ENCODE peak calls at places on chromosomes 7 and 10, in eight cellular contexts. B is GM23338; O is lung; V is mesothelial cell of epicardium; N is hepatocyte; H is fibroblast of lung; X is RWPE2; E is CD8-positive, alpha-beta T cell. L is an unnamed sample.

GRCh38 chr10:100009283-100009792 is 409 bp downstream of the DNMBP start:
- DNase-seq in O (no peak), E (no peak), N (peak), B (no peak), X (no peak), H (peak), V (no peak), L (no peak)

GRCh38 chr10:73810735-73811465 is 498 bp downstream of the NDST2 start:
- DNase-seq in N (peak), B (peak), X (no peak), V (no peak), E (peak), O (peak), H (no peak), L (peak)

GRCh38 chr7:72098812-72099211 is 313.3 kb downstream of the CALN1 start:
- DNase-seq in V (peak), B (no peak), X (no peak), N (peak), H (no peak), O (no peak), E (no peak), L (no peak)

GRCh38 chr7:2734761-2735571 is 47.0 kb downstream of the AMZ1 start:
- DNase-seq in N (no peak), V (no peak), X (no peak), E (no peak), O (no peak), H (no peak), B (no peak), L (no peak)

GRCh38 chr10:125064681-125065492 is 95.5 kb downstream of the CTBP2 start:
- DNase-seq in B (peak), H (no peak), O (no peak), V (no peak), N (peak), E (peak), X (no peak), L (peak)

GRCh38 chr7:30893357-30893756 is 18.3 kb upstream of the AQP1 start:
- DNase-seq in B (no peak), V (no peak), O (no peak), H (peak), N (no peak), X (no peak), E (no peak), L (no peak)

GRCh38 chr7:46109447-46109846 is 188.4 kb upstream of the IGFBP3 start:
- DNase-seq in X (no peak), H (no peak), V (no peak), B (no peak), N (no peak), O (no peak), E (no peak), L (no peak)

GRCh38 chr7:3733541-3734140 is 432.6 kb downstream of the SDK1 start:
- DNase-seq in N (no peak), O (no peak), B (no peak), V (no peak), H (peak), E (no peak), X (no peak), L (no peak)

GRCh38 chr7:16803881-16804673 is 722 bp downstream of the AGR2 start:
- DNase-seq in X (no peak), N (no peak), E (no peak), O (no peak), V (no peak), H (no peak), B (no peak), L (no peak)

GRCh38 chr7:70717553-70718248 is 414.2 kb upstream of the GALNT17 start:
- DNase-seq in X (no peak), N (no peak), H (no peak), B (no peak), V (no peak), O (no peak), E (no peak), L (no peak)

GRCh38 chr10:29212597-29212996 is 76.3 kb upstream of the LYZL1 start:
- DNase-seq in E (no peak), H (no peak), B (no peak), N (no peak), V (no peak), X (no peak), O (no peak), L (no peak)

GRCh38 chr7:104240400-104240799 is 32.6 kb upstream of the ORC5 start:
- DNase-seq in V (no peak), H (no peak), B (no peak), O (no peak), E (no peak), N (no peak), X (no peak), L (no peak)

GRCh38 chr10:119786117-119786769 is 60.4 kb downstream of the INPP5F start:
- DNase-seq in B (peak), O (no peak), N (peak), H (peak), X (no peak), V (no peak), E (no peak), L (no peak)

GRCh38 chr7:128210590-128211570 is 30.2 kb upstream of the LEP start:
- DNase-seq in H (no peak), N (no peak), V (no peak), B (no peak), E (no peak), X (no peak), O (no peak), L (no peak)

GRCh38 chr7:132009778-132010177 is 453.4 kb upstream of the PODXL start:
- DNase-seq in V (no peak), E (no peak), B (no peak), O (no peak), N (no peak), X (no peak), H (no peak), L (no peak)

GRCh38 chr10:69124558-69125121 is 662 bp downstream of the VPS26A start:
- DNase-seq in H (peak), B (peak), N (peak), E (peak), O (peak), X (no peak), V (no peak), L (peak)

GRCh38 chr7:40604601-40605438 is 470.0 kb downstream of the SUGCT start:
- DNase-seq in X (no peak), E (no peak), N (peak), V (peak), O (peak), B (peak), H (peak), L (peak)

GRCh38 chr10:1048349-1048731 is 579 bp downstream of the IDI1 start:
- DNase-seq in H (peak), E (peak), B (no peak), N (no peak), V (no peak), O (no peak), X (no peak), L (no peak)

GRCh38 chr7:35647171-35647574 is 47.8 kb downstream of the HERPUD2 start:
- DNase-seq in X (no peak), H (peak), B (peak), N (peak), O (no peak), E (no peak), V (no peak), L (no peak)

GRCh38 chr7:128356546-128357365 is 4.7 kb downstream of the PRRT4 start:
- DNase-seq in X (no peak), O (no peak), H (no peak), N (no peak), B (no peak), E (no peak), V (no peak), L (no peak)

GRCh38 chr10:64093946-64094560 is 572.9 kb downstream of the REEP3 start:
- DNase-seq in N (no peak), O (no peak), B (no peak), V (no peak), X (no peak), E (no peak), H (no peak), L (no peak)

GRCh38 chr7:400901-401485 is 111.0 kb downstream of the FOXL3 start:
- DNase-seq in X (peak), E (no peak), B (no peak), N (no peak), V (no peak), O (no peak), H (no peak), L (no peak)

GRCh38 chr10:35386594-35387174 is 50.4 kb downstream of the CCNY start:
- DNase-seq in O (no peak), N (peak), B (no peak), H (peak), V (no peak), E (no peak), X (no peak), L (no peak)

GRCh38 chr7:106779877-106780276 is 85.2 kb upstream of the PIK3CG start:
- DNase-seq in V (no peak), E (no peak), H (no peak), B (peak), O (no peak), X (no peak), N (peak), L (no peak)

GRCh38 chr7:31106303-31107105 is 54.4 kb downstream of the ADCYAP1R1 start:
- DNase-seq in H (no peak), B (no peak), E (no peak), O (no peak), X (peak), V (no peak), N (no peak), L (peak)

GRCh38 chr10:43265799-43266721 is 805 bp downstream of the RASGEF1A start:
- DNase-seq in B (peak), E (peak), N (peak), V (no peak), O (no peak), H (no peak), X (peak), L (peak)

GRCh38 chr10:70193391-70193844 is 23.1 kb upstream of the SAR1A start:
- DNase-seq in E (no peak), H (peak), O (no peak), X (no peak), B (no peak), N (peak), V (no peak), L (no peak)

GRCh38 chr10:30825022-30825421 is 195.5 kb upstream of the LYZL2 start:
- DNase-seq in H (no peak), E (no peak), O (no peak), V (no peak), B (no peak), N (no peak), X (no peak), L (no peak)

GRCh38 chr10:70512149-70512611 is 33.6 kb downstream of the PALD1 start:
- DNase-seq in H (peak), O (no peak), V (no peak), B (no peak), X (no peak), N (no peak), E (no peak), L (no peak)

GRCh38 chr10:28910960-28911359 is 233.6 kb downstream of the BAMBI start:
- DNase-seq in X (no peak), N (no peak), H (peak), O (no peak), V (no peak), E (no peak), B (no peak), L (no peak)

DNA sequence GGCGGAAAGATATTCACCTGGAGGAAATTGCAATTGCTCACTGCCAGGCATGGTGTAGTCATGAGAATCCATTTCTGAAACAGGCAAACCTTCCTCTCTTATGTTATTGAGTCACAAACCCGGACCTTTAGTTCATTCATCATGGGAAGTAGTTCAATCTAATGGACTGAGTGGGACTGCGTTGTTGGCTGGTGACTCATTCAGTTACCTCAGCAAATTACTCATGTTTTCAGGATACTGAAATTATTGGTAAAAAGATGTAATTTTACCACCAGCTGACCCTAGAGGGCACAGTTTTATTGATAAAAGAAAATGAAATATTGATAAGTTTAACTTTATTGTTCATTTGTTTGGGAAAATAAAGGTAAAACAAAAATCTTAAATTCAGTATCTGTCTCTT is 1194.4 kb upstream of the SORCS1 start:
- DNase-seq in V (no peak), B (no peak), E (no peak), O (no peak), X (peak), N (peak), H (peak), L (peak)
- TF ChIP-seq CTCF in V (peak), B (peak), E (no peak), O (no peak), X (peak), N (peak), H (no peak), L (no peak)

DNA sequence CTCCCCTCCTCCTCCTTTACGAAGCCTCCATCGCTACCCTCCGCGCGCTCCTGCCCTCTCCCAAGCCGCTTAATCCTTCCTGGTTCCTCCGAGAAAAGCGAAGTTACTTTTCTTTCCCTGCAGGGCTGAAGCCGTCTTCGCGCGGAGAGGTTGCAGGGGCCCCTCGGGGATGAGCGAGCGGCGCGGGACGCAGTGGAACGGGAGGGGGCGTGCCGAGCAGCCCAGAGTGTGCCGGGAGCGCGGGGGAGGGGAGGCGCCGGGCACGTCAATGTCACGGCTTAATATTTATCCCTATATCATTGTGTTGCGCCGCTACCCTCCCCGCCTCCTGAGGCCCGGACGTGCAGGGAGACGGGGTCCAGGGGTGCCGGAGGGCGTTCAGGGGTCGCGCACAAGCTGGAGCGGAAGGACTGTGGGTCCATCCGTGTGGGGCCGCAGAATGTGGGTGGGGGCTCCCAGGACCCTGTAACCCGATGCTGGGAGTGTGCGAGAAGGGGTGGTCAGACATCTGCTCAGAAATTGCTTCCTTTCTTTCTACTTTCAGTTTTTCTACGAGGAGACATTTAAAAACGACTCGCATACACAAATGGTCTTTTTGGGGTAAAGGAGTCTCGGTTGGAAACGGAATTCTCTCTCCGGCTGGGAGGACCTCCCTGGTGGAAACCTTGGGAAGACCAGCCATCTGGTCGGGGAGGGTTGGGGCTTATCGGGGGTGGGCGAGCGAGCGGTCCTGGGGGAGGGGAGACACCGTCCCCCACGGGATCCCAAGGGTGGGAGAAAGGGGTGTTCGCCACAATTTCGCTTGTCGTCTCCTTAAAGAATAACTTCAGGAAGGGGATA is 2.4 kb downstream of the CDK6 start:
- DNase-seq in E (peak), N (peak), B (peak), O (peak), V (peak), X (peak), H (peak), L (peak)
- TF ChIP-seq CTCF in E (no peak), N (peak), B (peak), O (no peak), V (no peak), X (no peak), H (peak), L (peak)

GRCh38 chr7:150964593-150965111 is 13.5 kb downstream of the KCNH2 start:
- DNase-seq in V (no peak), O (no peak), H (no peak), E (no peak), B (peak), X (no peak), N (no peak), L (no peak)
- TF ChIP-seq CTCF in V (no peak), O (no peak), H (no peak), E (no peak), B (no peak), X (no peak), N (no peak), L (no peak)

GRCh38 chr7:91784469-91784868 is 96.0 kb downstream of the MTERF1 start:
- DNase-seq in X (no peak), B (no peak), V (no peak), E (no peak), N (peak), H (peak), O (no peak), L (no peak)
- TF ChIP-seq CTCF in X (peak), B (no peak), V (no peak), E (no peak), N (peak), H (peak), O (no peak), L (no peak)

DNA sequence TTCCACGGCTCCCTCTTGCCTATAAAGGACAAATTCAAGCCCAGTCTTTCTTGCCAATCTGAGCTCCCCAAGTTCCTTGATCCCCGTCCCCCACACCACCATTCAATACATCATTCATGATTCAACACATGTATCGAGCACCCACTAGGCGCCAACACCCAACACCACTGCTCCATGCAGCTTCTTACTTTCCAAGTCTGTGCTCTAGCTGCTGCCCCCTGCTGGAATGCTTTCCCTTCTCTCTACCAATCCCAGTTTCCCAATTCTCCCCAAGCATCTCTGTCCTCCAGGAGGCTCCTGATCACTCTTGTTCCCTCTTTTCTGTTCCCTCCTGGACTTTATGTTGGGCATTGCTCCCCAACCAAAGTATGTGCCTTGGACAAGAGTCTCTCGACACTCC is 172.6 kb downstream of the NEURL1 start:
- DNase-seq in E (no peak), N (no peak), O (no peak), V (no peak), X (no peak), H (peak), B (peak), L (no peak)
- TF ChIP-seq CTCF in E (no peak), N (peak), O (no peak), V (no peak), X (peak), H (peak), B (peak), L (peak)

DNA sequence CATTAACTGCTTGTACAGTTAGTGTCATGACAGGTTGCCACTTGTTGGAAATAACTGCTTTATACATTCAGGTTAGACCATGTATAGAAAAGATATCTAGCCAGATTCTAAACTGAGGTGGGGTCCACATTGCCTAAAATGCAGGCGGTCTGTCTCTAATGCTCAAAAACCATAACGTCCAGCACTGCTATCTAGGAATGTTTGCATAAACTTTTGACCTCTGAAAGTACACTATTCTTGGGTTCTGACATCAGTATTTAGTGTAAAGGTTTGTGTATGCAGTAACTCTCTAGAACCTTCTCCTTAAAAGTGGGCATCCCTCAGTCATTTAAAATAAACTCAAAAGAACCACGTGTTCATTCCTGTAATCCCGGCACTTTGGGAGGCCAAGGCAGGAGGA is 10.3 kb upstream of the FAM171A1 start:
- DNase-seq in B (no peak), O (no peak), E (no peak), X (no peak), N (no peak), V (no peak), H (peak), L (no peak)
- TF ChIP-seq CTCF in B (no peak), O (no peak), E (no peak), X (no peak), N (no peak), V (no peak), H (no peak), L (no peak)

DNA sequence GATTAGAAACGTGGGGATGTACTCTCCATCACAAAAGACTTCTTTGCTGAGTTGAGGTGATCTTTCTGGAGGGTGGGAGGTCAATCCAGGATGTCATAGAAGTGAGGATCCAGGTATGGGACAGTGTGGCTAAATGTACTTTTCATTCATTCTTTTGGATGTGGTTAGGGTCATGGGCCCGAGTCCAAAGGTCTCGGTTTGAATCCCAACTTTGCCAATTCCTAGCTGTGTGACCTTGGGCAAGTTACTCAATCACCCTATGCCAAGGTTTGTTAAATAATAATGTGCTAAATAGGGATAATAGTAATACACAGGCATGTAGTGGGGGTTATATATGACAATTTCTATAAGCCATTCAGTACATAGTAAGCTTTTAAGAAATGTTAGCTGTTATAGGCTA is 91.4 kb downstream of the SAMD9 start:
- DNase-seq in B (no peak), X (no peak), H (no peak), E (no peak), V (no peak), O (no peak), N (no peak), L (no peak)
- TF ChIP-seq CTCF in B (no peak), X (no peak), H (no peak), E (no peak), V (no peak), O (no peak), N (no peak), L (no peak)

L was measured in GM13976.